ENCODE peak calls at places on chromosome 18, in eight cellular contexts. One of them, this sample, is unnamed.

GRCh38 chr18:7157760-7158159 is 40.2 kb upstream of the LAMA1 start:
- DNase-seq in stimulated activated CD4-positive, alpha-beta T cell treated with anti-CD3 and anti-CD28 coated beads, Interleukin-12 subunit alpha, Interleukin-12 subunit beta, amount 100 ng/mL, for 24 hours: no peak
- DNase-seq in T-helper 9 cell: no peak
- DNase-seq in GDM1: no peak
- DNase-seq in activated CD4-positive, CD25-positive, alpha-beta regulatory T cell treated with anti-CD3 and anti-CD28 coated beads, Interleukin-2, amount 50 U/mL, for 16 hours: no peak
- DNase-seq in CD4-positive, CD25-positive, alpha-beta regulatory T cell: no peak
- DNase-seq in AG20443: no peak
- DNase-seq in activated T-helper 1 cell treated with anti-CD3 and anti-CD28 coated beads, Interleukin-12 subunit alpha, Interleukin-12 subunit beta, Interleukin-2, Interleukin-4 antibody, amounts not matched to agents 30 ng/mL and 10 ng/mL and 1 ng/mL, durations not matched to agents 14 hours and 24 hours and 36 hours: no peak
- DNase-seq in this sample: no peak

GRCh38 chr18:8507361-8507760 is 101.9 kb upstream of the RAB12 start:
- DNase-seq in T-helper 9 cell: no peak
- DNase-seq in activated CD4-positive, CD25-positive, alpha-beta regulatory T cell treated with anti-CD3 and anti-CD28 coated beads, Interleukin-2, amount 50 U/mL, for 16 hours: no peak
- DNase-seq in GDM1: no peak
- DNase-seq in CD4-positive, CD25-positive, alpha-beta regulatory T cell: no peak
- DNase-seq in AG20443: no peak
- DNase-seq in stimulated activated CD4-positive, alpha-beta T cell treated with anti-CD3 and anti-CD28 coated beads, Interleukin-12 subunit alpha, Interleukin-12 subunit beta, amount 100 ng/mL, for 24 hours: no peak
- DNase-seq in activated T-helper 1 cell treated with anti-CD3 and anti-CD28 coated beads, Interleukin-12 subunit alpha, Interleukin-12 subunit beta, Interleukin-2, Interleukin-4 antibody, amounts not matched to agents 30 ng/mL and 10 ng/mL and 1 ng/mL, durations not matched to agents 14 hours and 24 hours and 36 hours: no peak
- DNase-seq in this sample: peak; percentile 8

GRCh38 chr18:48862678-48863270 is 88.0 kb downstream of the SMAD7 start:
- DNase-seq in stimulated activated CD4-positive, alpha-beta T cell treated with anti-CD3 and anti-CD28 coated beads, Interleukin-12 subunit alpha, Interleukin-12 subunit beta, amount 100 ng/mL, for 24 hours: no peak
- DNase-seq in AG20443: no peak
- DNase-seq in GDM1: no peak
- DNase-seq in activated CD4-positive, CD25-positive, alpha-beta regulatory T cell treated with anti-CD3 and anti-CD28 coated beads, Interleukin-2, amount 50 U/mL, for 16 hours: no peak
- DNase-seq in CD4-positive, CD25-positive, alpha-beta regulatory T cell: no peak
- DNase-seq in activated T-helper 1 cell treated with anti-CD3 and anti-CD28 coated beads, Interleukin-12 subunit alpha, Interleukin-12 subunit beta, Interleukin-2, Interleukin-4 antibody, amounts not matched to agents 30 ng/mL and 10 ng/mL and 1 ng/mL, durations not matched to agents 14 hours and 24 hours and 36 hours: no peak
- DNase-seq in T-helper 9 cell: no peak
- DNase-seq in this sample: no peak

GRCh38 chr18:62663731-62664336 is 51.5 kb upstream of the PHLPP1 start:
- DNase-seq in T-helper 9 cell: no peak
- DNase-seq in stimulated activated CD4-positive, alpha-beta T cell treated with anti-CD3 and anti-CD28 coated beads, Interleukin-12 subunit alpha, Interleukin-12 subunit beta, amount 100 ng/mL, for 24 hours: no peak
- DNase-seq in CD4-positive, CD25-positive, alpha-beta regulatory T cell: no peak
- DNase-seq in AG20443: peak; percentile 51
- DNase-seq in activated T-helper 1 cell treated with anti-CD3 and anti-CD28 coated beads, Interleukin-12 subunit alpha, Interleukin-12 subunit beta, Interleukin-2, Interleukin-4 antibody, amounts not matched to agents 30 ng/mL and 10 ng/mL and 1 ng/mL, durations not matched to agents 14 hours and 24 hours and 36 hours: no peak
- DNase-seq in activated CD4-positive, CD25-positive, alpha-beta regulatory T cell treated with anti-CD3 and anti-CD28 coated beads, Interleukin-2, amount 50 U/mL, for 16 hours: no peak
- DNase-seq in GDM1: no peak
- DNase-seq in this sample: no peak

GRCh38 chr18:21391074-21391673 is 149.1 kb downstream of the GREB1L start:
- DNase-seq in activated CD4-positive, CD25-positive, alpha-beta regulatory T cell treated with anti-CD3 and anti-CD28 coated beads, Interleukin-2, amount 50 U/mL, for 16 hours: no peak
- DNase-seq in GDM1: no peak
- DNase-seq in activated T-helper 1 cell treated with anti-CD3 and anti-CD28 coated beads, Interleukin-12 subunit alpha, Interleukin-12 subunit beta, Interleukin-2, Interleukin-4 antibody, amounts not matched to agents 30 ng/mL and 10 ng/mL and 1 ng/mL, durations not matched to agents 14 hours and 24 hours and 36 hours: no peak
- DNase-seq in CD4-positive, CD25-positive, alpha-beta regulatory T cell: no peak
- DNase-seq in T-helper 9 cell: no peak
- DNase-seq in stimulated activated CD4-positive, alpha-beta T cell treated with anti-CD3 and anti-CD28 coated beads, Interleukin-12 subunit alpha, Interleukin-12 subunit beta, amount 100 ng/mL, for 24 hours: no peak
- DNase-seq in AG20443: no peak
- DNase-seq in this sample: peak; percentile 66

GRCh38 chr18:44909191-44909719 is 228.6 kb downstream of the SETBP1 start:
- DNase-seq in CD4-positive, CD25-positive, alpha-beta regulatory T cell: no peak
- DNase-seq in stimulated activated CD4-positive, alpha-beta T cell treated with anti-CD3 and anti-CD28 coated beads, Interleukin-12 subunit alpha, Interleukin-12 subunit beta, amount 100 ng/mL, for 24 hours: no peak
- DNase-seq in GDM1: no peak
- DNase-seq in T-helper 9 cell: no peak
- DNase-seq in activated CD4-positive, CD25-positive, alpha-beta regulatory T cell treated with anti-CD3 and anti-CD28 coated beads, Interleukin-2, amount 50 U/mL, for 16 hours: no peak
- DNase-seq in activated T-helper 1 cell treated with anti-CD3 and anti-CD28 coated beads, Interleukin-12 subunit alpha, Interleukin-12 subunit beta, Interleukin-2, Interleukin-4 antibody, amounts not matched to agents 30 ng/mL and 10 ng/mL and 1 ng/mL, durations not matched to agents 14 hours and 24 hours and 36 hours: no peak
- DNase-seq in AG20443: no peak
- DNase-seq in this sample: peak; percentile 22

GRCh38 chr18:57146956-57147636 is at the start of gene BOD1L2:
- DNase-seq in activated CD4-positive, CD25-positive, alpha-beta regulatory T cell treated with anti-CD3 and anti-CD28 coated beads, Interleukin-2, amount 50 U/mL, for 16 hours: no peak
- DNase-seq in T-helper 9 cell: no peak
- DNase-seq in GDM1: no peak
- DNase-seq in activated T-helper 1 cell treated with anti-CD3 and anti-CD28 coated beads, Interleukin-12 subunit alpha, Interleukin-12 subunit beta, Interleukin-2, Interleukin-4 antibody, amounts not matched to agents 30 ng/mL and 10 ng/mL and 1 ng/mL, durations not matched to agents 14 hours and 24 hours and 36 hours: no peak
- DNase-seq in AG20443: no peak
- DNase-seq in stimulated activated CD4-positive, alpha-beta T cell treated with anti-CD3 and anti-CD28 coated beads, Interleukin-12 subunit alpha, Interleukin-12 subunit beta, amount 100 ng/mL, for 24 hours: no peak
- DNase-seq in CD4-positive, CD25-positive, alpha-beta regulatory T cell: no peak
- DNase-seq in this sample: no peak

GRCh38 chr18:42578781-42579180 is 536.7 kb downstream of the RIT2 start:
- DNase-seq in CD4-positive, CD25-positive, alpha-beta regulatory T cell: no peak
- DNase-seq in T-helper 9 cell: no peak
- DNase-seq in AG20443: peak; percentile 14
- DNase-seq in GDM1: no peak
- DNase-seq in activated T-helper 1 cell treated with anti-CD3 and anti-CD28 coated beads, Interleukin-12 subunit alpha, Interleukin-12 subunit beta, Interleukin-2, Interleukin-4 antibody, amounts not matched to agents 30 ng/mL and 10 ng/mL and 1 ng/mL, durations not matched to agents 14 hours and 24 hours and 36 hours: no peak
- DNase-seq in activated CD4-positive, CD25-positive, alpha-beta regulatory T cell treated with anti-CD3 and anti-CD28 coated beads, Interleukin-2, amount 50 U/mL, for 16 hours: no peak
- DNase-seq in stimulated activated CD4-positive, alpha-beta T cell treated with anti-CD3 and anti-CD28 coated beads, Interleukin-12 subunit alpha, Interleukin-12 subunit beta, amount 100 ng/mL, for 24 hours: no peak
- DNase-seq in this sample: no peak

GRCh38 chr18:13756261-13756660 is 29.8 kb downstream of the RNMT start:
- DNase-seq in AG20443: no peak
- DNase-seq in activated T-helper 1 cell treated with anti-CD3 and anti-CD28 coated beads, Interleukin-12 subunit alpha, Interleukin-12 subunit beta, Interleukin-2, Interleukin-4 antibody, amounts not matched to agents 30 ng/mL and 10 ng/mL and 1 ng/mL, durations not matched to agents 14 hours and 24 hours and 36 hours: no peak
- DNase-seq in T-helper 9 cell: no peak
- DNase-seq in CD4-positive, CD25-positive, alpha-beta regulatory T cell: no peak
- DNase-seq in GDM1: no peak
- DNase-seq in activated CD4-positive, CD25-positive, alpha-beta regulatory T cell treated with anti-CD3 and anti-CD28 coated beads, Interleukin-2, amount 50 U/mL, for 16 hours: no peak
- DNase-seq in stimulated activated CD4-positive, alpha-beta T cell treated with anti-CD3 and anti-CD28 coated beads, Interleukin-12 subunit alpha, Interleukin-12 subunit beta, amount 100 ng/mL, for 24 hours: no peak
- DNase-seq in this sample: no peak